ENCODE peak calls at places on chromosomes 4 and X, in six cellular contexts. L, Z, U, E, Y and V are unnamed samples.

GRCh38 chrX:103177561-103177960 is 37.3 kb upstream of the BEX4 start:
- DNase-seq in E (no peak), U (no peak), Z (no peak), Y (no peak), L (no peak), V (no peak)

GRCh38 chr4:17276821-17277220 is 235.1 kb downstream of the QDPR start:
- DNase-seq in Z (no peak), L (no peak), Y (no peak), E (no peak), U (no peak), V (no peak)

GRCh38 chr4:66157594-66157993 is 487.3 kb upstream of the EPHA5 start:
- DNase-seq in L (no peak), Z (no peak), E (no peak), Y (no peak), U (no peak), V (no peak)

GRCh38 chrX:101062171-101062570 is 10.3 kb upstream of the TRMT2B start:
- DNase-seq in Y (no peak), Z (no peak), E (no peak), L (no peak), U (no peak), V (no peak)

GRCh38 chr4:178142724-178143123 is 700.5 kb upstream of the AGA start:
- DNase-seq in L (no peak), Z (no peak), Y (no peak), E (no peak), U (no peak), V (no peak)

GRCh38 chr4:123672987-123673386 is 276.4 kb downstream of the SPRY1 start:
- DNase-seq in Y (peak; percentile 69), L (peak; percentile 8), U (no peak), E (no peak), Z (no peak), V (no peak)

GRCh38 chr4:8545439-8545765 is 34.8 kb upstream of the GPR78 start:
- DNase-seq in Y (no peak), U (no peak), E (no peak), Z (no peak), L (no peak), V (no peak)

GRCh38 chr4:70772929-70773555 is 51.3 kb downstream of the RUFY3 start:
- DNase-seq in L (no peak), Z (no peak), U (no peak), Y (no peak), E (no peak), V (no peak)

GRCh38 chr4:23789765-23790164 is 100.1 kb downstream of the PPARGC1A start:
- DNase-seq in Y (no peak), E (no peak), Z (no peak), L (peak; percentile 10), U (peak; percentile 65), V (peak; percentile 86)

GRCh38 chr4:10098770-10099139 is 17.8 kb downstream of the WDR1 start:
- DNase-seq in Y (peak; percentile 36), E (peak; percentile 60), Z (no peak), L (no peak), U (no peak), V (no peak)

GRCh38 chr4:73617256-73617655 is 3.0 kb downstream of the RASSF6 start:
- DNase-seq in E (no peak), Z (no peak), L (no peak), Y (peak; percentile 38), U (no peak), V (no peak)

GRCh38 chr4:100357542-100357941 is 160.3 kb downstream of the EMCN start:
- DNase-seq in Z (no peak), Y (no peak), U (no peak), L (no peak), E (no peak), V (no peak)

GRCh38 chr4:169009281-169010124 is 552 bp downstream of the CBR4 start:
- DNase-seq in Y (peak; percentile 67), Z (peak; percentile 82), L (peak; percentile 73), E (peak; percentile 87), U (peak; percentile 87), V (peak; percentile 81)

GRCh38 chr4:182533948-182534347 is 290.7 kb downstream of the TENM3 start:
- DNase-seq in Z (no peak), L (no peak), U (no peak), E (no peak), Y (peak; percentile 56), V (no peak)

GRCh38 chr4:47238697-47239096 is 207.3 kb downstream of the GABRB1 start:
- DNase-seq in L (no peak), Z (no peak), Y (no peak), E (no peak), U (no peak), V (no peak)

GRCh38 chr4:78397292-78397630 is 154.3 kb upstream of the ANXA3 start:
- DNase-seq in Z (no peak), L (no peak), E (no peak), Y (no peak), U (no peak), V (no peak)

GRCh38 chrX:38678217-38678616 is 116.9 kb downstream of the TSPAN7 start:
- DNase-seq in E (no peak), L (no peak), Y (no peak), Z (no peak), U (no peak), V (no peak)

GRCh38 chrX:40573763-40574162 is 7.0 kb upstream of the ATP6AP2 start:
- DNase-seq in L (no peak), U (no peak), Z (peak; percentile 44), E (no peak), Y (peak; percentile 50), V (no peak)

GRCh38 chr4:100935090-100935489 is 412.2 kb downstream of the PPP3CA start:
- DNase-seq in L (no peak), Z (no peak), U (no peak), Y (peak; percentile 44), E (no peak), V (no peak)

DNA sequence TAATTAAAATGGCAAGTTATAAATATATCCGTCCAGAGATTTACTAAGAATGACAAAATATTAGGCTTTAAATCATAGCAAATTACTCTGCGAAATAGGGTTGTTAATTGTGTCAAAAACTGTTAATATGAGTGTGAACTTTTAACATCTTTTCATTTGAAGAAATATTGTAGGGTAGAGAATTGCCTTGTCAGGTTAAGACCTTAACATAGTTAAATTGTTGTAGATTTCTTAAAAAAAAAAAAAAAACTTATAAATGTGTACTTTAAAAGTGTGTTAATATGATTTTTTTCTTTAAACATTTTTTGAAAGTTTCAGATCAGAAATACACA is 107.7 kb upstream of the TLR2 start:
- DNase-seq in U (no peak), Z (no peak), Y (no peak), L (no peak), E (no peak), V (no peak)
- TF ChIP-seq CTCF in U (no peak), Z (no peak), Y (no peak), L (no peak), E (no peak), V (no peak)

GRCh38 chrX:44224760-44225159 is 118.7 kb downstream of the EFHC2 start:
- DNase-seq in Z (no peak), Y (no peak), U (no peak), E (no peak), L (no peak), V (no peak)

GRCh38 chrX:44232100-44232499 is 111.4 kb downstream of the EFHC2 start:
- DNase-seq in Z (no peak), U (no peak), L (no peak), Y (no peak), E (no peak), V (no peak)

GRCh38 chrX:44227981-44228380 is 115.5 kb downstream of the EFHC2 start:
- DNase-seq in U (no peak), Z (no peak), E (no peak), L (peak; percentile 23), Y (no peak), V (no peak)

GRCh38 chrX:44225667-44226066 is 117.8 kb downstream of the EFHC2 start:
- DNase-seq in Z (no peak), Y (no peak), E (no peak), L (no peak), U (no peak), V (no peak)

DNA sequence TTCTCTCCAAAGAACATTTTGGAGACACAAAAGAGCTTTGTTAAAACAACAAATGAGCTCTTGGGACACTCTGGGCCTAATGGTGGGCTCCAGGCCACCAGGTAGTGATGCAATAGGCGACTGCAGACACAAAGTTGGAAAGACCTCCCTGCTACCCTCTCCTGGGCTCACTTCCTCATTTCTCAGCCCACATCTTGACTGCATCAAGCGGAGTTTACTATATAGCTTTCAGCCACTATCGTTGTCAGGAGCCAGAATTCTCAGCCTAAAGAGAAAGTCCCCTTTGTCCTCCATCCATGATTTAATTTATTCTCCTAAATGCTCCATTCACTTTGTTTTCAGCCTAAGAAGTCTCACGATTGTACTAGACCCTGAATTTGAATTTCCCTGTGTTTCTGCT is 114.9 kb downstream of the EFHC2 start:
- DNase-seq in U (no peak), L (peak; percentile 24), Y (no peak), E (no peak), Z (no peak), V (no peak)
- H3K27ac ChIP-seq in U (no peak overlapping the region), L (peak overlapping the region; percentile 80), Y (no peak overlapping the region), E (no peak overlapping the region), Z (no peak overlapping the region), V (no peak overlapping the region)

GRCh38 chrX:110125435-110125834 is 122.5 kb downstream of the TMEM164 start:
- DNase-seq in E (no peak), Z (peak; percentile 44), Y (peak; percentile 24), U (no peak), L (peak; percentile 15), V (no peak)
- TF ChIP-seq CTCF in E (no peak), Z (peak; percentile 54), Y (peak; percentile 49), U (no peak), L (peak; percentile 42), V (no peak)

GRCh38 chr4:38003102-38003501 is 42.9 kb downstream of the PTTG2 start:
- DNase-seq in E (no peak), Z (no peak), U (no peak), Y (no peak), L (no peak), V (no peak)
- H3K27ac ChIP-seq in E (no peak overlapping the region), Z (no peak overlapping the region), U (no peak overlapping the region), Y (no peak overlapping the region), L (peak overlapping the region; percentile 22), V (no peak overlapping the region)

GRCh38 chr4:171846232-171846631 is 33.0 kb downstream of the GALNTL6 start:
- DNase-seq in E (no peak), U (no peak), Z (peak; percentile 90), L (peak; percentile 77), Y (peak; percentile 43), V (no peak)
- TF ChIP-seq CTCF in E (peak; percentile 19), U (no peak), Z (peak; percentile 85), L (peak; percentile 65), Y (peak; percentile 55), V (no peak)

DNA sequence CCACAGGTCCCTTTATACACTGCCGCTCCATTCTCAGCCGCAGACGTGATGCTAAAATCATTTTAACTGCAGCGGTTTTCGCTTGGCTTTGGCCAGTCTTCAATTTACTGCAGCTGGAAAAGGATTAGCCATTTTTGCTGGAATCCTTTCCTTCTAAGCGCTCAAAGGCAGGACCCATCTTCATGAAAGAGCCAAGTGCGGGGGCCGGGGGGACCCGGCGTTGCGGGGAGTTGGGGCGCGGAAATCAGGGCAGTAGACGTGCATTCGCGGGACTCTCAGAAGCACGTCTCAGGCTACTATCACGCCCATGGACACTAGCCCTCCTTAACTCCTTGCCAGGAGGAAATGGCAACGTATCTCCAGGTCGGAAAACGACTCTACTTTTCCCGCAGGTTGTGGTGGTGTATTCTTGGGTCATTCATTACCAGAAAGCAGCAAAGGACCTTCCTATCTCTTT is 1.7 kb upstream of the PCDH10 start:
- DNase-seq in Y (peak; percentile 7), Z (no peak), L (peak; percentile 10), U (no peak), E (no peak), V (peak; percentile 59)
- H3K27ac ChIP-seq in Y (no peak overlapping the region), Z (no peak overlapping the region), L (no peak overlapping the region), U (no peak overlapping the region), E (no peak overlapping the region), V (peak overlapping the region; percentile 60)